ENCODE peak calls at places on chromosomes 12 and 14, in four cellular contexts. One of them, this sample, is unnamed.

GRCh38 chr14:61524211-61524806 is 171.0 kb upstream of the HIF1A start:
- DNase-seq in adipocyte: peak; percentile 53
- DNase-seq in fibroblast of lung: peak; percentile 89
- DNase-seq in H9: no peak
- DNase-seq in this sample: no peak

GRCh38 chr12:69739287-69740191 is 879 bp downstream of the RAB3IP start:
- DNase-seq in adipocyte: peak; percentile 53
- DNase-seq in fibroblast of lung: peak; percentile 55
- DNase-seq in H9: peak; percentile 58
- DNase-seq in this sample: peak; percentile 92

GRCh38 chr12:14768823-14769405 is 34.4 kb downstream of the WBP11 start:
- DNase-seq in adipocyte: peak; percentile 34
- DNase-seq in fibroblast of lung: peak; percentile 22
- DNase-seq in H9: peak; percentile 59
- DNase-seq in this sample: no peak

GRCh38 chr14:67567654-67568053 is 32.4 kb downstream of the PIGH start:
- DNase-seq in adipocyte: no peak
- DNase-seq in fibroblast of lung: no peak
- DNase-seq in H9: no peak
- DNase-seq in this sample: no peak

GRCh38 chr14:34920339-34920738 is 45.2 kb upstream of the BAZ1A start:
- DNase-seq in adipocyte: no peak
- DNase-seq in fibroblast of lung: peak; percentile 15
- DNase-seq in H9: no peak
- DNase-seq in this sample: no peak

GRCh38 chr12:24822121-24822899 is 126.6 kb downstream of the BCAT1 start:
- DNase-seq in adipocyte: peak; percentile 70
- DNase-seq in fibroblast of lung: peak; percentile 94
- DNase-seq in H9: no peak
- DNase-seq in this sample: no peak

GRCh38 chr14:91170504-91171121 is 56.7 kb downstream of the DGLUCY start:
- DNase-seq in adipocyte: no peak
- DNase-seq in fibroblast of lung: peak; percentile 54
- DNase-seq in H9: no peak
- DNase-seq in this sample: peak; percentile 73

GRCh38 chr14:58815046-58815701 is 177.4 kb downstream of the DACT1 start:
- DNase-seq in adipocyte: peak; percentile 69
- DNase-seq in fibroblast of lung: peak; percentile 87
- DNase-seq in H9: no peak
- DNase-seq in this sample: no peak

GRCh38 chr12:66127695-66128094 is 2.9 kb downstream of the LLPH start:
- DNase-seq in adipocyte: peak; percentile 29
- DNase-seq in fibroblast of lung: peak; percentile 42
- DNase-seq in H9: no peak
- DNase-seq in this sample: no peak

GRCh38 chr12:73210574-73211204 is 938.5 kb downstream of the TRHDE start:
- DNase-seq in adipocyte: no peak
- DNase-seq in fibroblast of lung: no peak
- DNase-seq in H9: no peak
- DNase-seq in this sample: no peak

GRCh38 chr14:55846852-55847471 is 267.0 kb downstream of the KTN1 start:
- DNase-seq in adipocyte: peak; percentile 70
- DNase-seq in fibroblast of lung: peak; percentile 63
- DNase-seq in H9: no peak
- DNase-seq in this sample: peak; percentile 64

GRCh38 chr12:19575307-19576243 is 136.3 kb downstream of the AEBP2 start:
- DNase-seq in adipocyte: peak; percentile 60
- DNase-seq in fibroblast of lung: peak; percentile 84
- DNase-seq in H9: no peak
- DNase-seq in this sample: no peak

GRCh38 chr14:105498430-105499255 is 7.6 kb downstream of the TEDC1 start:
- DNase-seq in adipocyte: no peak
- DNase-seq in fibroblast of lung: no peak
- DNase-seq in H9: peak; percentile 39
- DNase-seq in this sample: peak; percentile 70

GRCh38 chr12:93347054-93347786 is 30.5 kb upstream of the NUDT4 start:
- DNase-seq in adipocyte: no peak
- DNase-seq in fibroblast of lung: no peak
- DNase-seq in H9: no peak
- DNase-seq in this sample: no peak

GRCh38 chr14:32043624-32044023 is 33.5 kb upstream of the ARHGAP5 start:
- DNase-seq in adipocyte: no peak
- DNase-seq in fibroblast of lung: no peak
- DNase-seq in H9: no peak
- DNase-seq in this sample: no peak

GRCh38 chr14:91367173-91368171 is 50.1 kb downstream of the CCDC88C start:
- DNase-seq in adipocyte: no peak
- DNase-seq in fibroblast of lung: peak; percentile 97
- DNase-seq in H9: no peak
- DNase-seq in this sample: no peak

GRCh38 chr14:51517116-51517515 is 134.6 kb upstream of the FRMD6 start:
- DNase-seq in adipocyte: no peak
- DNase-seq in fibroblast of lung: no peak
- DNase-seq in H9: no peak
- DNase-seq in this sample: no peak

GRCh38 chr12:12266389-12266872 is 413 bp downstream of the LRP6 start:
- DNase-seq in adipocyte: no peak
- DNase-seq in fibroblast of lung: no peak
- DNase-seq in H9: no peak
- DNase-seq in this sample: no peak

GRCh38 chr12:40028296-40028695 is 77.6 kb downstream of the SLC2A13 start:
- DNase-seq in adipocyte: no peak
- DNase-seq in fibroblast of lung: no peak
- DNase-seq in H9: no peak
- DNase-seq in this sample: no peak

GRCh38 chr12:51621155-51621922 is 30.3 kb downstream of the SCN8A start:
- DNase-seq in adipocyte: no peak
- DNase-seq in fibroblast of lung: peak; percentile 67
- DNase-seq in H9: no peak
- DNase-seq in this sample: no peak

GRCh38 chr14:60637490-60638452 is 11.5 kb downstream of the SIX1 start:
- DNase-seq in adipocyte: no peak
- DNase-seq in fibroblast of lung: peak; percentile 51
- DNase-seq in H9: peak; percentile 64
- DNase-seq in this sample: peak; percentile 63

GRCh38 chr14:22448035-22448904 is 140.8 kb downstream of the DAD1 start:
- DNase-seq in adipocyte: no peak
- DNase-seq in fibroblast of lung: peak; percentile 74
- DNase-seq in H9: no peak
- DNase-seq in this sample: no peak
- H3K9ac ChIP-seq in adipocyte: peak overlapping the region; percentile 77
- H3K9ac ChIP-seq in fibroblast of lung: no peak overlapping the region
- H3K9ac ChIP-seq in H9: no peak overlapping the region
- H3K9ac ChIP-seq in this sample: no peak overlapping the region

GRCh38 chr12:55993454-55993853 is 3.6 kb upstream of the SUOX start:
- DNase-seq in adipocyte: no peak
- DNase-seq in fibroblast of lung: no peak
- DNase-seq in H9: no peak
- DNase-seq in this sample: no peak
- H3K9ac ChIP-seq in adipocyte: peak overlapping the region; percentile 42
- H3K9ac ChIP-seq in fibroblast of lung: no peak overlapping the region
- H3K9ac ChIP-seq in H9: no peak overlapping the region
- H3K9ac ChIP-seq in this sample: no peak overlapping the region

GRCh38 chr12:122051231-122051876 is 27.2 kb upstream of the MLXIP start:
- DNase-seq in adipocyte: no peak
- DNase-seq in fibroblast of lung: no peak
- DNase-seq in H9: no peak
- DNase-seq in this sample: peak; percentile 77
- H3K9ac ChIP-seq in adipocyte: no peak overlapping the region
- H3K9ac ChIP-seq in fibroblast of lung: no peak overlapping the region
- H3K9ac ChIP-seq in H9: no peak overlapping the region
- H3K9ac ChIP-seq in this sample: peak overlapping the region; percentile 61

GRCh38 chr12:7948585-7949264 is 12.7 kb upstream of the SLC2A3 start:
- DNase-seq in adipocyte: no peak
- DNase-seq in fibroblast of lung: no peak
- DNase-seq in H9: no peak
- DNase-seq in this sample: no peak
- H3K9ac ChIP-seq in adipocyte: no peak overlapping the region
- H3K9ac ChIP-seq in fibroblast of lung: no peak overlapping the region
- H3K9ac ChIP-seq in H9: no peak overlapping the region
- H3K9ac ChIP-seq in this sample: no peak overlapping the region

GRCh38 chr14:79544671-79545070 is 666.6 kb downstream of the DIO2 start:
- DNase-seq in adipocyte: no peak
- DNase-seq in fibroblast of lung: peak; percentile 98
- DNase-seq in H9: no peak
- DNase-seq in this sample: no peak
- H3K9ac ChIP-seq in adipocyte: no peak overlapping the region
- H3K9ac ChIP-seq in fibroblast of lung: no peak overlapping the region
- H3K9ac ChIP-seq in H9: no peak overlapping the region
- H3K9ac ChIP-seq in this sample: no peak overlapping the region

This sample was measured in kidney.